ENCODE peak calls at places on chromosomes 3 and 15, in four cellular contexts. P is NCI-H510A treated with DMSO at 0.1 percent for 48 hours, F is NCI-H524 treated with DMSO at 0.1 percent for 48 hours, O is tibial nerve. C is an unnamed sample.

GRCh38 chr15:72970965-72971746 is 81.1 kb upstream of the NEO1 start:
- DNase-seq in F (no peak), O (no peak), P (no peak), C (no peak)

GRCh38 chr3:14397531-14397930 is 4.9 kb upstream of the SLC6A6 start:
- DNase-seq in P (no peak), F (no peak), O (no peak), C (no peak)

GRCh38 chr3:172717493-172718088 is 6.7 kb upstream of the NCEH1 start:
- DNase-seq in O (no peak), F (no peak), P (no peak), C (no peak)

GRCh38 chr3:115785782-115786181 is 162.5 kb downstream of the GAP43 start:
- DNase-seq in P (no peak), F (no peak), O (no peak), C (no peak)

GRCh38 chr15:31098953-31099740 is 2.4 kb downstream of the TRPM1 start:
- DNase-seq in O (no peak), F (no peak), P (no peak), C (no peak)

GRCh38 chr15:101110681-101111569 is 140.9 kb downstream of the CHSY1 start:
- DNase-seq in P (no peak), F (no peak), O (no peak), C (no peak)

GRCh38 chr3:153463895-153464294 is 301.9 kb downstream of the RAP2B start:
- DNase-seq in P (no peak), O (no peak), F (no peak), C (no peak)

GRCh38 chr3:115187149-115187757 is 40.2 kb upstream of the ZBTB20 start:
- DNase-seq in P (no peak), F (no peak), O (no peak), C (no peak)

GRCh38 chr3:134601539-134602439 is 49.0 kb downstream of the KY start:
- DNase-seq in F (peak), P (no peak), O (no peak), C (no peak)

GRCh38 chr15:26889298-26889898 is 22.5 kb downstream of the GABRA5 start:
- DNase-seq in P (peak), O (no peak), F (peak), C (peak)

GRCh38 chr3:46943237-46944187 is 33.0 kb downstream of the CCDC12 start:
- DNase-seq in P (no peak), O (no peak), F (no peak), C (no peak)

GRCh38 chr3:46110701-46111493 is 83.6 kb upstream of the XCR1 start:
- DNase-seq in O (no peak), P (no peak), F (no peak), C (no peak)

GRCh38 chr15:45184562-45185041 is 3.2 kb downstream of the SHF start:
- DNase-seq in P (no peak), O (no peak), F (peak), C (no peak)